ENCODE peak calls at places on chromosomes 12 and 14, in ten cellular contexts. One of them, this sample, is unnamed.

GRCh38 chr14:39368261-39368959 is 63.8 kb downstream of the FBXO33 start:
- DNase-seq in lower lobe of right lung: no peak
- DNase-seq in H54: peak; percentile 13
- DNase-seq in H1: peak; percentile 63
- DNase-seq in EL: peak; percentile 68
- DNase-seq in mesothelial cell of epicardium: peak; percentile 36
- DNase-seq in hypothalamus: no peak
- DNase-seq in DMS79: peak; percentile 45
- DNase-seq in skeletal muscle cell: peak; percentile 39
- DNase-seq in AG09319: peak; percentile 52
- DNase-seq in this sample: peak; percentile 76

GRCh38 chr12:121796855-121797751 is 3.6 kb upstream of the RHOF start:
- DNase-seq in lower lobe of right lung: peak; percentile 97
- DNase-seq in H54: peak; percentile 94
- DNase-seq in H1: peak; percentile 87
- DNase-seq in EL: peak; percentile 93
- DNase-seq in mesothelial cell of epicardium: no peak
- DNase-seq in hypothalamus: peak; percentile 82
- DNase-seq in DMS79: peak; percentile 50
- DNase-seq in skeletal muscle cell: no peak
- DNase-seq in AG09319: peak; percentile 80
- DNase-seq in this sample: peak; percentile 92

GRCh38 chr14:53226553-53226952 is 73.4 kb upstream of the DDHD1 start:
- DNase-seq in lower lobe of right lung: no peak
- DNase-seq in H54: no peak
- DNase-seq in H1: no peak
- DNase-seq in EL: no peak
- DNase-seq in mesothelial cell of epicardium: no peak
- DNase-seq in hypothalamus: no peak
- DNase-seq in DMS79: no peak
- DNase-seq in skeletal muscle cell: peak; percentile 84
- DNase-seq in AG09319: no peak
- DNase-seq in this sample: no peak

GRCh38 chr12:100554608-100555077 is 18.8 kb upstream of the GAS2L3 start:
- DNase-seq in lower lobe of right lung: no peak
- DNase-seq in H54: peak; percentile 45
- DNase-seq in H1: no peak
- DNase-seq in EL: peak; percentile 84
- DNase-seq in mesothelial cell of epicardium: no peak
- DNase-seq in hypothalamus: no peak
- DNase-seq in DMS79: peak; percentile 37
- DNase-seq in skeletal muscle cell: peak; percentile 64
- DNase-seq in AG09319: peak; percentile 59
- DNase-seq in this sample: peak; percentile 95

GRCh38 chr12:3267690-3268089 is 190.5 kb downstream of the TSPAN9 start:
- DNase-seq in lower lobe of right lung: no peak
- DNase-seq in H54: no peak
- DNase-seq in H1: no peak
- DNase-seq in EL: no peak
- DNase-seq in mesothelial cell of epicardium: no peak
- DNase-seq in hypothalamus: no peak
- DNase-seq in DMS79: no peak
- DNase-seq in skeletal muscle cell: no peak
- DNase-seq in AG09319: no peak
- DNase-seq in this sample: no peak

GRCh38 chr14:104657114-104657524 is 32.3 kb upstream of the INF2 start:
- DNase-seq in lower lobe of right lung: no peak
- DNase-seq in H54: no peak
- DNase-seq in H1: no peak
- DNase-seq in EL: no peak
- DNase-seq in mesothelial cell of epicardium: no peak
- DNase-seq in hypothalamus: peak; percentile 34
- DNase-seq in DMS79: no peak
- DNase-seq in skeletal muscle cell: no peak
- DNase-seq in AG09319: no peak
- DNase-seq in this sample: no peak

GRCh38 chr12:55073043-55074022 is 52.9 kb upstream of the OR9K2 start:
- DNase-seq in lower lobe of right lung: peak; percentile 69
- DNase-seq in H54: peak; percentile 33
- DNase-seq in H1: peak; percentile 81
- DNase-seq in EL: peak; percentile 61
- DNase-seq in mesothelial cell of epicardium: peak; percentile 60
- DNase-seq in hypothalamus: peak; percentile 54
- DNase-seq in DMS79: no peak
- DNase-seq in skeletal muscle cell: peak; percentile 10
- DNase-seq in AG09319: peak; percentile 37
- DNase-seq in this sample: peak; percentile 83

GRCh38 chr14:77424862-77425261 is 1.5 kb upstream of the NOXRED1 start:
- DNase-seq in lower lobe of right lung: no peak
- DNase-seq in H54: no peak
- DNase-seq in H1: no peak
- DNase-seq in EL: no peak
- DNase-seq in mesothelial cell of epicardium: no peak
- DNase-seq in hypothalamus: no peak
- DNase-seq in DMS79: no peak
- DNase-seq in skeletal muscle cell: no peak
- DNase-seq in AG09319: no peak
- DNase-seq in this sample: no peak

GRCh38 chr12:107760207-107760816 is 625 bp downstream of the PRDM4 start:
- DNase-seq in lower lobe of right lung: peak; percentile 58
- DNase-seq in H54: no peak
- DNase-seq in H1: peak; percentile 67
- DNase-seq in EL: peak; percentile 20
- DNase-seq in mesothelial cell of epicardium: no peak
- DNase-seq in hypothalamus: no peak
- DNase-seq in DMS79: no peak
- DNase-seq in skeletal muscle cell: no peak
- DNase-seq in AG09319: no peak
- DNase-seq in this sample: peak; percentile 34

GRCh38 chr12:52792185-52793029 is 3.5 kb downstream of the KRT3 start:
- DNase-seq in lower lobe of right lung: no peak
- DNase-seq in H54: no peak
- DNase-seq in H1: no peak
- DNase-seq in EL: no peak
- DNase-seq in mesothelial cell of epicardium: no peak
- DNase-seq in hypothalamus: no peak
- DNase-seq in DMS79: no peak
- DNase-seq in skeletal muscle cell: no peak
- DNase-seq in AG09319: no peak
- DNase-seq in this sample: no peak

GRCh38 chr14:99348816-99349609 is 77.0 kb upstream of the BCL11B start:
- DNase-seq in lower lobe of right lung: no peak
- DNase-seq in H54: no peak
- DNase-seq in H1: no peak
- DNase-seq in EL: no peak
- DNase-seq in mesothelial cell of epicardium: no peak
- DNase-seq in hypothalamus: no peak
- DNase-seq in DMS79: no peak
- DNase-seq in skeletal muscle cell: no peak
- DNase-seq in AG09319: no peak
- DNase-seq in this sample: no peak

GRCh38 chr12:64147011-64147671 is 75.0 kb downstream of the KICS2 start:
- DNase-seq in lower lobe of right lung: no peak
- DNase-seq in H54: no peak
- DNase-seq in H1: no peak
- DNase-seq in EL: no peak
- DNase-seq in mesothelial cell of epicardium: no peak
- DNase-seq in hypothalamus: no peak
- DNase-seq in DMS79: no peak
- DNase-seq in skeletal muscle cell: no peak
- DNase-seq in AG09319: no peak
- DNase-seq in this sample: no peak

GRCh38 chr12:116880817-116881324 is 370 bp downstream of the HRK start:
- DNase-seq in lower lobe of right lung: no peak
- DNase-seq in H54: peak; percentile 52
- DNase-seq in H1: peak; percentile 75
- DNase-seq in EL: peak; percentile 56
- DNase-seq in mesothelial cell of epicardium: no peak
- DNase-seq in hypothalamus: no peak
- DNase-seq in DMS79: no peak
- DNase-seq in skeletal muscle cell: no peak
- DNase-seq in AG09319: no peak
- DNase-seq in this sample: peak; percentile 63

GRCh38 chr12:7108042-7108927 is 729 bp downstream of the C1RL start:
- DNase-seq in lower lobe of right lung: peak; percentile 93
- DNase-seq in H54: peak; percentile 89
- DNase-seq in H1: peak; percentile 83
- DNase-seq in EL: peak; percentile 85
- DNase-seq in mesothelial cell of epicardium: peak; percentile 18
- DNase-seq in hypothalamus: no peak
- DNase-seq in DMS79: peak; percentile 70
- DNase-seq in skeletal muscle cell: no peak
- DNase-seq in AG09319: peak; percentile 55
- DNase-seq in this sample: no peak

GRCh38 chr14:91116913-91117588 is 3.2 kb downstream of the DGLUCY start:
- DNase-seq in lower lobe of right lung: no peak
- DNase-seq in H54: no peak
- DNase-seq in H1: no peak
- DNase-seq in EL: no peak
- DNase-seq in mesothelial cell of epicardium: no peak
- DNase-seq in hypothalamus: no peak
- DNase-seq in DMS79: no peak
- DNase-seq in skeletal muscle cell: no peak
- DNase-seq in AG09319: no peak
- DNase-seq in this sample: no peak

GRCh38 chr14:25993830-25994229 is 604.0 kb downstream of the NOVA1 start:
- DNase-seq in lower lobe of right lung: no peak
- DNase-seq in H54: no peak
- DNase-seq in H1: no peak
- DNase-seq in EL: no peak
- DNase-seq in mesothelial cell of epicardium: no peak
- DNase-seq in hypothalamus: no peak
- DNase-seq in DMS79: no peak
- DNase-seq in skeletal muscle cell: no peak
- DNase-seq in AG09319: no peak
- DNase-seq in this sample: no peak

GRCh38 chr14:103340480-103341212 is 6.6 kb downstream of the EIF5 start:
- DNase-seq in lower lobe of right lung: no peak
- DNase-seq in H54: no peak
- DNase-seq in H1: no peak
- DNase-seq in EL: no peak
- DNase-seq in mesothelial cell of epicardium: no peak
- DNase-seq in hypothalamus: no peak
- DNase-seq in DMS79: no peak
- DNase-seq in skeletal muscle cell: no peak
- DNase-seq in AG09319: no peak
- DNase-seq in this sample: no peak

This sample was measured in lung microvascular endothelial cell.